ENCODE peak calls at places on chromosome 21, in nine cellular contexts. C, J, E, F, P, G, Y, X and D are unnamed samples.

GRCh38 chr21:15841856-15842564 is 112.2 kb downstream of the USP25 start:
- DNase-seq in C (peak; percentile 89), J (no peak), E (no peak), F (no peak), P (peak; percentile 19), G (no peak), Y (no peak), X (peak; percentile 34), D (no peak)

GRCh38 chr21:31862078-31862477 is 10.7 kb upstream of the HUNK start:
- DNase-seq in C (no peak), J (no peak), E (no peak), F (no peak), P (no peak), G (no peak), Y (no peak), X (no peak), D (no peak)

GRCh38 chr21:17441370-17441769 is 71.5 kb upstream of the CXADR start:
- DNase-seq in C (peak; percentile 19), J (no peak), E (peak; percentile 85), F (peak; percentile 30), P (no peak), G (no peak), Y (no peak), X (no peak), D (no peak)

GRCh38 chr21:36347962-36348328 is 27.9 kb downstream of the MORC3 start:
- DNase-seq in C (peak; percentile 53), J (no peak), E (no peak), F (no peak), P (no peak), G (no peak), Y (no peak), X (no peak), D (no peak)

GRCh38 chr21:28447453-28447852 is 545.2 kb downstream of the LTN1 start:
- DNase-seq in C (peak; percentile 68), J (no peak), E (no peak), F (no peak), P (no peak), G (no peak), Y (no peak), X (peak; percentile 41), D (no peak)

GRCh38 chr21:33644383-33645074 is 2.2 kb downstream of the ITSN1 start:
- DNase-seq in C (peak; percentile 68), J (no peak), E (no peak), F (peak; percentile 22), P (no peak), G (no peak), Y (no peak), X (peak; percentile 62), D (no peak)

GRCh38 chr21:45877160-45877438 is 104.5 kb upstream of the COL6A1 start:
- DNase-seq in C (no peak), J (peak; percentile 15), E (no peak), F (no peak), P (no peak), G (no peak), Y (no peak), X (no peak), D (no peak)

GRCh38 chr21:20971296-20971921 is 26.8 kb upstream of the NCAM2 start:
- DNase-seq in C (peak; percentile 56), J (peak; percentile 81), E (no peak), F (peak; percentile 84), P (peak; percentile 3), G (peak; percentile 70), Y (no peak), X (peak; percentile 1), D (peak; percentile 33)

GRCh38 chr21:36207577-36208320 is 51.1 kb downstream of the DOP1B start:
- DNase-seq in C (peak; percentile 90), J (no peak), E (no peak), F (no peak), P (no peak), G (no peak), Y (no peak), X (peak; percentile 60), D (peak; percentile 13)

GRCh38 chr21:36080386-36080785 is 10.6 kb downstream of the CBR1 start:
- DNase-seq in C (no peak), J (no peak), E (no peak), F (no peak), P (no peak), G (no peak), Y (no peak), X (no peak), D (no peak)

DNA sequence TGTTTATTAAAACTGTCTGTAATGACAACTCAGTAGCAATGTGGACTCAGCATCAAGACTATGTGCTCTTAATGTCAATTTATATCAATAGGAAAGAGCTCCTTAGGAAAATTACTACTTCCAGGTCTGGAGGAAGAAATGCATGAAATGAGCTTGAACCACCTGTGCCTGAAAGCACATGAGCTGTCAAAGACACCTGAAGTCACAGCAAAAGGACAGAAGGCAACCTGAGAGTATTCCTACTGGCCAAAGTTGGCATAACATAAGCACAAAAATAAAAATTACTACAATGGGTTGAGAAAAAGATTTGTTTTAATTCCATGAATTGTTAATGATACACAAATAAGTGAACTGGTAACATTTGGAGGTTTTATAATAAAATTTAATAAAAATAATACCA is 13.4 kb upstream of the KRTAP7-1 start:
- DNase-seq in C (no peak), J (no peak), E (no peak), F (peak; percentile 28), P (no peak), G (peak; percentile 17), Y (no peak), X (no peak), D (no peak)
- TF ChIP-seq CTCF in C (no peak), J (no peak), E (no peak), F (no peak), P (no peak), G (peak; percentile 23), Y (no peak), X (no peak), D (no peak)

GRCh38 chr21:26049803-26050202 is 120.8 kb downstream of the APP start:
- DNase-seq in C (no peak), J (no peak), E (no peak), F (no peak), P (no peak), G (no peak), Y (no peak), X (no peak), D (no peak)
- H3K4me3 ChIP-seq in C (no peak overlapping the region), J (no peak overlapping the region), E (no peak overlapping the region), F (no peak overlapping the region), P (no peak overlapping the region), G (no peak overlapping the region), Y (no peak overlapping the region), X (no peak overlapping the region), D (no peak overlapping the region)

GRCh38 chr21:23455676-23456075 is 2151.6 kb downstream of the MRPL39 start:
- DNase-seq in C (no peak), J (no peak), E (no peak), F (no peak), P (no peak), G (peak; percentile 11), Y (no peak), X (no peak), D (no peak)

DNA sequence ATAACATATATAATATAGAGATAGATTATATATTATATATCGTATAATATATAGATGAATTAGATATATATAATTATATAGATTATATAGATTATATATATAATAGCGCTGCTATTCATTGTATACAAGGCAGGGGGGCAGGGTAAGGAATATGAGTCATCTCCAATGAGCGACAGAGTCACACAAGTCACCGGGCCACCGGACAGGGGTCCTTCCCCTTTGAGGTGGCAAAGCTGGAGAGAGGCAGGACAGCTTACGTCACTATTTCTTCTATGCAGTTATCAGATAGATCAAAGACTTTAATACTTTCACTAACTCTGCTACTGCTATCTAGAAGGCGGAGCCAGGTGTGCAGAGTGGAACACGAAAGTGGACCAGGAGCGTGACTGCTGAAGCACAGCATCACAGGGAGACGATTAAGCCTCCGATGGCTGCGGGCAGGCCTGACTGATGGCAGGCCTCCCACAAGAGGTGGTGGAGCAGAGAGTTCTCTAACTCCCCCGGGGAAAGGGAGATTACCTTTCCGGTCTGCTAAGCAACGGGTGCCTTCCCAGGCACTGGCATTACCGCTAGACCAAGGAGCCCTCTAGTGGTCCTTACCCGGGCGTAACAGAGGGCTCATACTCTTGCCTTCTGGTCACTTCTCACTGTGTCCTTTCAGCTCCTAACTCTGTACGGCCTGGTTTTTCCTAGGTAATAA is 2154.7 kb downstream of the MRPL39 start:
- DNase-seq in C (no peak), J (no peak), E (no peak), F (peak; percentile 83), P (no peak), G (peak; percentile 68), Y (no peak), X (no peak), D (peak; percentile 60)
- TF ChIP-seq CTCF in C (no peak), J (no peak), E (no peak), F (peak; percentile 75), P (no peak), G (peak; percentile 66), Y (no peak), X (no peak), D (peak; percentile 37)

GRCh38 chr21:35026617-35027557 is 22.2 kb downstream of the RUNX1 start:
- DNase-seq in C (peak; percentile 74), J (no peak), E (peak; percentile 74), F (peak; percentile 83), P (no peak), G (peak; percentile 98), Y (peak; percentile 90), X (no peak), D (peak; percentile 74)

GRCh38 chr21:35025206-35026152 is 23.6 kb downstream of the RUNX1 start:
- DNase-seq in C (no peak), J (no peak), E (no peak), F (no peak), P (no peak), G (no peak), Y (no peak), X (no peak), D (no peak)

GRCh38 chr21:35027558-35028450 is 21.3 kb downstream of the RUNX1 start:
- DNase-seq in C (no peak), J (no peak), E (no peak), F (peak; percentile 14), P (no peak), G (peak; percentile 66), Y (no peak), X (no peak), D (no peak)

GRCh38 chr21:35024475-35024874 is 24.6 kb downstream of the RUNX1 start:
- DNase-seq in C (no peak), J (no peak), E (no peak), F (no peak), P (no peak), G (no peak), Y (no peak), X (no peak), D (no peak)

GRCh38 chr21:35026153-35026499 is 23.0 kb downstream of the RUNX1 start:
- DNase-seq in C (peak; percentile 72), J (no peak), E (no peak), F (no peak), P (no peak), G (peak; percentile 31), Y (no peak), X (no peak), D (no peak)
- H3K4me3 ChIP-seq in C (no peak overlapping the region), J (no peak overlapping the region), E (no peak overlapping the region), F (peak overlapping the region; percentile 54), P (no peak overlapping the region), G (peak overlapping the region; percentile 59), Y (no peak overlapping the region), X (no peak overlapping the region), D (no peak overlapping the region)

GRCh38 chr21:42513151-42513984 is at the start of gene SLC37A1:
- DNase-seq in C (peak; percentile 23), J (no peak), E (peak; percentile 64), F (peak; percentile 73), P (no peak), G (peak; percentile 32), Y (peak; percentile 67), X (no peak), D (peak; percentile 56)
- TF ChIP-seq CTCF in C (no peak), J (no peak), E (no peak), F (peak; percentile 42), P (no peak), G (no peak), Y (no peak), X (no peak), D (no peak)